ENCODE peak calls at places on chromosomes 7 and 10, in eight cellular contexts. H, L, D, C, T, F, B and G are unnamed samples.

GRCh38 chr7:33336820-33337219 is 207.5 kb downstream of the BBS9 start:
- DNase-seq in H (no peak), L (no peak), D (no peak), C (no peak), T (no peak), F (no peak), B (no peak), G (no peak)

GRCh38 chr7:22563115-22563514 is 63.1 kb upstream of the STEAP1B start:
- DNase-seq in H (no peak), L (peak; percentile 10), D (no peak), C (no peak), T (no peak), F (no peak), B (no peak), G (peak; percentile 69)

GRCh38 chr10:69866688-69867461 is 65.2 kb downstream of the COL13A1 start:
- DNase-seq in H (peak; percentile 82), L (no peak), D (peak; percentile 91), C (peak; percentile 88), T (peak; percentile 36), F (no peak), B (no peak), G (no peak)

GRCh38 chr10:4708123-4708759 is 117.8 kb upstream of the AKR1E2 start:
- DNase-seq in H (no peak), L (no peak), D (no peak), C (no peak), T (no peak), F (peak; percentile 36), B (no peak), G (peak; percentile 12)

GRCh38 chr10:103350175-103350521 is 792 bp downstream of the PCGF6 start:
- DNase-seq in H (no peak), L (no peak), D (no peak), C (no peak), T (no peak), F (no peak), B (no peak), G (no peak)

GRCh38 chr10:86673216-86673826 is 5.0 kb downstream of the LDB3 start:
- DNase-seq in H (no peak), L (no peak), D (no peak), C (no peak), T (no peak), F (no peak), B (no peak), G (no peak)

GRCh38 chr7:107027208-107027607 is 17.3 kb upstream of the PRKAR2B start:
- DNase-seq in H (no peak), L (no peak), D (no peak), C (no peak), T (no peak), F (no peak), B (no peak), G (no peak)

GRCh38 chr7:151233111-151233701 is 923 bp downstream of the CHPF2 start:
- DNase-seq in H (peak; percentile 81), L (peak; percentile 44), D (peak; percentile 79), C (peak; percentile 99), T (peak; percentile 52), F (peak; percentile 56), B (peak; percentile 78), G (peak; percentile 67)

GRCh38 chr7:2805213-2806003 is 38.7 kb downstream of the GNA12 start:
- DNase-seq in H (no peak), L (no peak), D (peak; percentile 71), C (no peak), T (peak; percentile 18), F (no peak), B (peak; percentile 47), G (no peak)

GRCh38 chr10:128952856-128953255 is 514.2 kb upstream of the MGMT start:
- DNase-seq in H (no peak), L (no peak), D (no peak), C (no peak), T (no peak), F (no peak), B (no peak), G (no peak)

GRCh38 chr7:69508736-69509135 is 89.5 kb upstream of the AUTS2 start:
- DNase-seq in H (no peak), L (no peak), D (no peak), C (no peak), T (no peak), F (no peak), B (peak; percentile 4), G (no peak)

GRCh38 chr10:6399879-6400278 is 180.2 kb downstream of the PRKCQ start:
- DNase-seq in H (no peak), L (no peak), D (no peak), C (no peak), T (no peak), F (no peak), B (no peak), G (no peak)

GRCh38 chr7:128103498-128104108 is 72.4 kb upstream of the LRRC4 start:
- DNase-seq in H (peak; percentile 56), L (no peak), D (peak; percentile 76), C (peak; percentile 91), T (no peak), F (no peak), B (no peak), G (peak; percentile 66)

GRCh38 chr7:38675500-38676106 is 44.4 kb upstream of the AMPH start:
- DNase-seq in H (no peak), L (no peak), D (no peak), C (no peak), T (no peak), F (no peak), B (no peak), G (no peak)

GRCh38 chr10:18010050-18010449 is 58.3 kb downstream of the SLC39A12 start:
- DNase-seq in H (peak; percentile 73), L (no peak), D (no peak), C (no peak), T (no peak), F (no peak), B (no peak), G (no peak)

GRCh38 chr7:83921798-83922607 is 272.6 kb downstream of the SEMA3A start:
- DNase-seq in H (peak; percentile 8), L (no peak), D (peak; percentile 7), C (peak; percentile 80), T (no peak), F (no peak), B (no peak), G (no peak)

GRCh38 chr7:148664319-148664718 is 34.4 kb upstream of the CUL1 start:
- DNase-seq in H (peak; percentile 91), L (no peak), D (peak; percentile 74), C (peak; percentile 83), T (no peak), F (no peak), B (peak; percentile 77), G (no peak)

GRCh38 chr7:27995228-27995627 is 185.4 kb downstream of the JAZF1 start:
- DNase-seq in H (no peak), L (no peak), D (no peak), C (no peak), T (no peak), F (no peak), B (no peak), G (no peak)

GRCh38 chr7:16991551-16991950 is 109.8 kb upstream of the AGR3 start:
- DNase-seq in H (peak; percentile 9), L (no peak), D (no peak), C (peak; percentile 2), T (no peak), F (no peak), B (no peak), G (no peak)
- H3K4me3 ChIP-seq in H (no peak overlapping the region), L (no peak overlapping the region), D (no peak overlapping the region), C (no peak overlapping the region), T (no peak overlapping the region), F (no peak overlapping the region), B (no peak overlapping the region), G (no peak overlapping the region)

GRCh38 chr7:8162181-8162580 is 99.8 kb downstream of the ICA1 start:
- DNase-seq in H (no peak), L (no peak), D (no peak), C (peak; percentile 15), T (no peak), F (no peak), B (no peak), G (no peak)

GRCh38 chr7:8161398-8161828 is 100.6 kb downstream of the ICA1 start:
- DNase-seq in H (no peak), L (no peak), D (no peak), C (no peak), T (no peak), F (no peak), B (no peak), G (no peak)

GRCh38 chr7:8159595-8159994 is 102.4 kb downstream of the ICA1 start:
- DNase-seq in H (no peak), L (no peak), D (no peak), C (no peak), T (no peak), F (no peak), B (no peak), G (no peak)

GRCh38 chr7:8160250-8160649 is 101.7 kb downstream of the ICA1 start:
- DNase-seq in H (no peak), L (no peak), D (no peak), C (no peak), T (no peak), F (no peak), B (no peak), G (no peak)

GRCh38 chr7:8160810-8161209 is 101.2 kb downstream of the ICA1 start:
- DNase-seq in H (no peak), L (no peak), D (no peak), C (no peak), T (no peak), F (no peak), B (no peak), G (no peak)
- H3K4me3 ChIP-seq in H (no peak overlapping the region), L (no peak overlapping the region), D (no peak overlapping the region), C (no peak overlapping the region), T (no peak overlapping the region), F (no peak overlapping the region), B (no peak overlapping the region), G (no peak overlapping the region)

DNA sequence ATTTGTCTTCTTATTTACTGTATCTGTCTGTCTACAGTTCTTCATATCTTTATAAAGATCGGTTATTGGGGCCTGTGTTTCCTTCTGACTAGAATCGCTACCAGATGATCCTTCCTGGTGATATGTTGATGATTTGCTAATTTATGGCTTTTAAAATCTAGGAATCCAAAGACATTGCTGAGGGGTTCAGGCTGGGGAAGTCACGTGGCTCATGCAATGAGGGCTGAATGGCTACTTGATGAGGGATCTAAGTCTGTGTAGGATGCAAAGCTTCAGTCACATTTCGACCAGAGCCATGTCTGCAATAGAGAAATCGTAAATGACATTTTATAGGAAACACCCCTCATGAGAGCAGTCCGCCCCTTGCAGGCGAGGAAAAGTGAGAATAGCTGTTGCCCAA is 536.2 kb downstream of the KCNMA1 start:
- DNase-seq in H (no peak), L (no peak), D (no peak), C (no peak), T (no peak), F (no peak), B (no peak), G (no peak)
- H3K4me3 ChIP-seq in H (no peak overlapping the region), L (no peak overlapping the region), D (no peak overlapping the region), C (no peak overlapping the region), T (no peak overlapping the region), F (no peak overlapping the region), B (no peak overlapping the region), G (no peak overlapping the region)

GRCh38 chr7:154287370-154287769 is 235.2 kb downstream of the DPP6 start:
- DNase-seq in H (no peak), L (no peak), D (no peak), C (no peak), T (no peak), F (no peak), B (no peak), G (no peak)

DNA sequence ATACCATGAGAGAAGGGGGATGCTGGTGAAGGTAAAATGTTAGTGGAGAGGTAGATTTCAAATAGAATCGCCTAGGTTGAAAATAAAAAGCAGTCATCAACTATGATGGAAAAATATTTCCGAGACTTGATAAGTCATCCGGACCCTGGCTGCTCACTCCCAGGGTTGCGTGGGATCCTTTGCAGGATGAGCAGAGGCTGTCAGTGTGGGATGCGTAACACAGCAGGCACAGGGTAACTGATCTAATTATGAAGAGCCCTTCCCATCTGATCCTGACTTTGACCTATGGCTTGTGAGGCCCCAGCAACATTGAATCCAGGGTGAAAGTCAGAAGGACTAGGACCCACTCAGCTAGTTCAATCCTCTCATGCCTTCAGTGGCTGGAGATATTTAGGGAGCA is 236.9 kb downstream of the DPP6 start:
- DNase-seq in H (no peak), L (no peak), D (no peak), C (no peak), T (no peak), F (no peak), B (no peak), G (no peak)
- H3K4me3 ChIP-seq in H (no peak overlapping the region), L (no peak overlapping the region), D (no peak overlapping the region), C (no peak overlapping the region), T (no peak overlapping the region), F (no peak overlapping the region), B (no peak overlapping the region), G (no peak overlapping the region)